ENCODE peak calls at places on chromosomes 7 and 10, in four cellular contexts. Z is GM20000; B is activated effector memory CD4-positive, alpha-beta T cell treated with Interleukin-2 at 50 U/mL for 16 hours; I is H54. G is an unnamed sample.

GRCh38 chr10:614772-615582 is 74.5 kb downstream of the DIP2C start:
- DNase-seq in B (no peak), Z (no peak), I (no peak), G (no peak)

GRCh38 chr7:93374345-93374940 is 142.3 kb downstream of the VPS50 start:
- DNase-seq in B (no peak), Z (peak), I (no peak), G (no peak)

GRCh38 chr10:89122431-89123066 is 84.6 kb downstream of the CH25H start:
- DNase-seq in B (no peak), Z (no peak), I (no peak), G (no peak)

GRCh38 chr7:108170251-108170650 is 40.1 kb upstream of the LAMB4 start:
- DNase-seq in B (no peak), Z (no peak), I (no peak), G (no peak)

GRCh38 chr7:128122577-128123290 is 91.5 kb upstream of the LRRC4 start:
- DNase-seq in I (no peak), Z (no peak), B (no peak), G (no peak)

GRCh38 chr7:143929224-143929920 is 5.7 kb upstream of the OR2F2 start:
- DNase-seq in I (no peak), B (no peak), Z (no peak), G (no peak)

GRCh38 chr10:111481271-111482073 is 404.6 kb downstream of the ADRA2A start:
- DNase-seq in I (no peak), Z (no peak), B (no peak), G (no peak)

GRCh38 chr7:106369349-106369748 is 84.6 kb upstream of the NAMPT start:
- DNase-seq in Z (no peak), B (no peak), I (no peak), G (no peak)

GRCh38 chr7:81135322-81135721 is 216.5 kb upstream of the SEMA3C start:
- DNase-seq in Z (no peak), B (no peak), I (no peak), G (no peak)

GRCh38 chr7:54897891-54898290 is 120.9 kb upstream of the EGFR start:
- DNase-seq in Z (no peak), B (no peak), I (no peak), G (no peak)